ENCODE peak calls at places on chromosome 6, in eight cellular contexts. X, P, J, R, T, Q, M and I are unnamed samples.

GRCh38 chr6:154448448-154449096 is 61.9 kb downstream of the CNKSR3 start:
- DNase-seq in T (peak), M (no peak), Q (peak), J (no peak), X (no peak), P (peak), R (peak), I (no peak)

GRCh38 chr6:14819001-14819400 is 426.9 kb upstream of the JARID2 start:
- DNase-seq in Q (no peak), P (no peak), T (no peak), J (no peak), X (no peak), M (no peak), R (no peak), I (no peak)

GRCh38 chr6:159013229-159013628 is 13.2 kb upstream of the RSPH3 start:
- DNase-seq in Q (peak), X (no peak), M (no peak), T (no peak), P (no peak), R (no peak), J (no peak), I (no peak)

GRCh38 chr6:154528286-154528915 is 17.9 kb upstream of the CNKSR3 start:
- DNase-seq in J (no peak), R (no peak), M (no peak), X (no peak), P (no peak), Q (no peak), T (no peak), I (no peak)

GRCh38 chr6:136812174-136812573 is 10.2 kb upstream of the PEX7 start:
- DNase-seq in X (no peak), P (no peak), Q (no peak), M (no peak), R (no peak), J (no peak), T (no peak), I (no peak)

GRCh38 chr6:34158876-34159275 is 13.0 kb upstream of the GRM4 start:
- DNase-seq in J (no peak), X (no peak), M (no peak), T (no peak), P (no peak), Q (no peak), R (no peak), I (no peak)

GRCh38 chr6:79413562-79414002 is 123.6 kb downstream of the LCA5 start:
- DNase-seq in P (no peak), X (no peak), R (no peak), J (no peak), T (no peak), M (no peak), Q (peak), I (no peak)

GRCh38 chr6:52574709-52575489 is 2.0 kb downstream of the TRAM2 start:
- DNase-seq in P (peak), Q (no peak), T (no peak), X (no peak), M (no peak), J (peak), R (peak), I (no peak)

GRCh38 chr6:168634928-168635327 is 193.9 kb downstream of the SMOC2 start:
- DNase-seq in T (no peak), M (no peak), R (no peak), X (no peak), J (no peak), Q (no peak), P (no peak), I (no peak)

GRCh38 chr6:26243742-26244141 is 121.3 kb upstream of the BTN3A2 start:
- DNase-seq in Q (no peak), M (no peak), J (no peak), R (peak), T (no peak), P (no peak), X (no peak), I (no peak)

GRCh38 chr6:72956272-72956671 is 269.0 kb downstream of the KHDC1L start:
- DNase-seq in Q (no peak), P (no peak), T (no peak), J (no peak), X (no peak), R (no peak), M (no peak), I (no peak)

GRCh38 chr6:109701201-109701600 is 10.1 kb downstream of the FIG4 start:
- DNase-seq in T (no peak), Q (no peak), R (no peak), P (no peak), X (no peak), J (no peak), M (no peak), I (no peak)

GRCh38 chr6:138869343-138869742 is 73.5 kb downstream of the ECT2L start:
- DNase-seq in X (no peak), Q (no peak), J (no peak), P (peak), R (no peak), M (peak), T (no peak), I (no peak)

GRCh38 chr6:27275025-27275956 is 27.8 kb downstream of the PRSS16 start:
- DNase-seq in P (no peak), R (no peak), T (no peak), X (no peak), Q (no peak), J (no peak), M (no peak), I (no peak)

GRCh38 chr6:36544228-36544627 is 3.1 kb downstream of the STK38 start:
- DNase-seq in M (no peak), X (peak), R (peak), T (no peak), P (no peak), J (no peak), Q (no peak), I (no peak)

GRCh38 chr6:162251257-162251656 is 476.3 kb downstream of the PRKN start:
- DNase-seq in J (no peak), T (no peak), R (no peak), X (no peak), M (no peak), Q (no peak), P (no peak), I (no peak)

GRCh38 chr6:167781066-167781767 is 45.5 kb upstream of the AFDN start:
- DNase-seq in Q (no peak), J (no peak), X (no peak), P (no peak), R (no peak), T (no peak), M (no peak), I (no peak)

GRCh38 chr6:156068870-156069269 is 613.2 kb upstream of the NOX3 start:
- DNase-seq in R (no peak), M (no peak), Q (no peak), X (no peak), T (no peak), J (no peak), P (no peak), I (no peak)

GRCh38 chr6:13767121-13767794 is 47.1 kb downstream of the MCUR1 start:
- DNase-seq in J (no peak), T (no peak), P (peak), X (no peak), Q (no peak), M (no peak), R (peak), I (peak)
- TF ChIP-seq CTCF in J (no peak), T (no peak), P (peak), X (peak), Q (no peak), M (no peak), R (no peak), I (no peak)

DNA sequence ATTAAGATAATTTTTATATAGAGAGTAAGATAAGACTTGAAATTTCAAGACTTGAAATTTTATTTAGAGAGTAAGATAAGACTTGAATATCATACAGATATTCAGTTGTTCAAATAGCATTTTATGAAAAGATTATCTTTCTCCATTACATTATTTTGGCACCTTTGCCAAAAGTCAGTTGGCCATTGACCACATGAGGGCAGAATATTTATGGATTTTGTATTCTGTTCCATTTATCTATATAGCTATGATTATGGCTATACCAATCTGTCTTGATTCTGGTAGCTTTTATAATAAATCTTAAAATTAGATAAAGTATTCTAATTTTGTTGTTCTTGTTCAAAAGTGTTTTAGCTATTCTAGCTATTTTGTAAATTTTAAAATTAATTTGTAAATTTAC is 537.9 kb upstream of the GJE1 start:
- DNase-seq in P (no peak), T (no peak), J (no peak), M (no peak), R (no peak), X (no peak), Q (no peak), I (no peak)
- TF ChIP-seq CTCF in P (no peak), T (no peak), J (peak), M (no peak), R (no peak), X (no peak), Q (peak), I (no peak)

GRCh38 chr6:11322252-11322885 is 89.9 kb upstream of the NEDD9 start:
- DNase-seq in P (no peak), R (no peak), J (no peak), Q (no peak), X (no peak), T (no peak), M (no peak), I (no peak)

GRCh38 chr6:11317885-11318771 is 85.7 kb upstream of the NEDD9 start:
- DNase-seq in J (no peak), Q (peak), T (peak), M (no peak), R (peak), X (peak), P (peak), I (peak)

GRCh38 chr6:11315743-11316437 is 83.4 kb upstream of the NEDD9 start:
- DNase-seq in Q (peak), P (peak), R (peak), T (no peak), M (no peak), X (peak), J (no peak), I (no peak)

GRCh38 chr6:11320914-11321549 is 88.6 kb upstream of the NEDD9 start:
- DNase-seq in M (no peak), J (no peak), X (no peak), P (no peak), Q (no peak), R (no peak), T (no peak), I (no peak)

DNA sequence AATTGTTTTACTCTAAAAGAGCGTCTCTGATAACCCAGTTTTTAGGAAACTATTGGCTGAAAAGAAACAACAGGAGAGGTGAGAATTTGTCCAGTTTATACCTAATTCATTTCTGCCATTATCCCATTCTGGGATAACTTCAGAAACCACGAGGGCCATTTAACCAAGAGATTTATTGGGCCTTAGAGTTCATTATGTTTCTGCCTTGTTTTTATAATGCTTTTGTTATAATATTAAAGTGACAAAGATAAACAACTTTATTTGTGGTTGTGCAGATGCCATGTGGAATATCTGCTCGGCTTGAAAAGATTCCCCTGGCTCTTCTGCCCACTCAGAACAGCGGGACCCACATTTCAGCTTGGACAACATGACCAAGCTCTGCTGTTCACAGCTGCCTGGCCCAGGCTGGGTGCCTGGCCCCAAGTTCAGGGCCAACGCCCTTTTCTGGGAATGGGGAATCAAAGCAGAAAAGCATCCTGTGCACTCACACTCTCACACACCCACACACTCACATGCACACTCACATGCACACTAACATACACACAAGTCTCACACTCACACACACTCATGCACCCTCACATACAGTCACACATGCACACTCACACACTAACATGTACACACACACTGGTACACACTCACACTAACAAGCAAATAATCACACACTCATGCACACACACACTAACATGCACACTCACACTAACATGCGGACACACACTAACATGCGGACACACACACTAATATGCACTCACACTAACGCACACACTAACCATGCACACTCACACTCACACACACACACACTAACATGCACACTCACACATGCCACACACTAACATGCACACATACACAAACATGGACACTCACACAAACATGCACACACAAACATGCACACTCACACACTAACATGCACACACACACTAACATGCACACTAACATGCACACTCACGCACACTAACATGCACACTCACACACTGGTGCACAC is 86.7 kb upstream of the NEDD9 start:
- DNase-seq in P (no peak), R (no peak), M (no peak), X (no peak), Q (no peak), J (no peak), T (no peak), I (no peak)
- TF ChIP-seq CTCF in P (no peak), R (no peak), M (no peak), X (no peak), Q (no peak), J (no peak), T (no peak), I (no peak)

DNA sequence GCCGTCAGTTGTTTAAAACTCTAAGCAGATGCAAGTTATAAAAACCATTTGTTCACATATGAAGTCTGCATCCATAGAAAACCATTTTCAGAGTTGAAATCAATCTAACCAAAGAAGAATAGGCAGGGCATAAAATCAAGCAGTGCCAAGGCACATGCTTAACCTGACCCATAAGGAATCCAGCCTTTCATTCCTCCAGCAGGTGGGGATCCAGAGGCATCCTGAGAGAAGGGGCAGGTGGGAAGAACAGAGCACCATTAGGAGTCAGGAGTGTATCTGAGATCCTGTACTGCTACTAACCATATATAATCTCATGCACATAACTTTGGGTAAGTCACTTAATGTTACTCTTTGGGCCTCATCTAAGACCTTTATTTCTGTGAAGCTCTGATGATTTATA is 29.4 kb upstream of the FOXO3 start:
- DNase-seq in M (no peak), T (no peak), R (no peak), P (no peak), X (no peak), Q (no peak), J (no peak), I (no peak)
- TF ChIP-seq CTCF in M (no peak), T (no peak), R (no peak), P (no peak), X (no peak), Q (no peak), J (no peak), I (no peak)

DNA sequence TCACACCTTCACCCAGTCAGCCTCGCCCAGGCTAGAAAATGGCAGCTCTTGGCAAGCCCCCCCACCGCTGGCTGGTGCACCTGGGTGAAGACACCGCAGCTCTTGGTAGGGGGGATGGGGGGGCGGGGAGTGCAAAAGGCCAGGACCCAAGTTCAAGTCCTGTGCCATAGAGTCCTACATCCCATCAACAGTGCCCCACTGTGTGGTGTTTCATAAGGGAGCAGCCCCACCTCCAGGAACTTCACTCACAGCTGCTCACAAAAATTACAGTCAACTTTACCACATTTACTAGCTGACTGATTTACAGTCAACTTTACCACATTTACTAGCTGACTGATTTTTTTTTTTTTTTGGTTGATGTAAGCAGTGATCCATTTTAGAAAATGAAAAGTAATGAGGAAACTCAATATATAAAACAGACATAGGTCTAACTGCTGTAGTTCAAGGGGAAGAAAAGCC is 209.0 kb upstream of the SNX9 start:
- DNase-seq in X (no peak), R (peak), J (no peak), P (no peak), M (no peak), T (no peak), Q (no peak), I (no peak)
- TF ChIP-seq CTCF in X (no peak), R (no peak), J (no peak), P (no peak), M (no peak), T (no peak), Q (no peak), I (no peak)

DNA sequence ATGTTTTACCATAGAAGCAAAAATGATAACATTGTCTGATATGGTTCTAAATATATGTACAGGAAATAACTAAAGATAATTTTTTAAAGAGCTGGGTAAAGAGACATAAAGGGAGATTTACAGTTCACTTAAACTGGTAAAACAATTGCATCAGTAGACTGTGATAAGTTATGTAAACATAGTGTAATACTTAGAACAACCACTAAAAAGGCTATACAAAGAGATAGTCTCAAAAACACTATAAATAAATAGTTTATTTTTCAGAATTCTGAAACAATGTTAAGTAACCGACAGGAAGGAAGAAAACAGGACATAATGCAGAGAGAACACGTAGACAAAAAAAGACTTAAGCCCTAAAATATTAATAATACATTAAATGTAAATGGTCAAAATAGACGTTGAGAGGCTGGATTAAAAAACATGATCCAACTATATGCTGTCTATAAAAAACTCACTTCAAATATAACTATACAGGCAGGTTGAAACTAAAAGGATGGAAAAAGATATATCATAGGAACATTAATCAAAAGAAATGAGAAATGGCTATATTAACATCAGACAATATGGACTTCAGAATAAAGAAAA is 32.7 kb upstream of the ATXN1 start:
- DNase-seq in X (no peak), P (no peak), M (no peak), Q (no peak), R (no peak), J (no peak), T (no peak), I (no peak)
- TF ChIP-seq CTCF in X (no peak), P (no peak), M (peak), Q (no peak), R (no peak), J (no peak), T (no peak), I (no peak)

DNA sequence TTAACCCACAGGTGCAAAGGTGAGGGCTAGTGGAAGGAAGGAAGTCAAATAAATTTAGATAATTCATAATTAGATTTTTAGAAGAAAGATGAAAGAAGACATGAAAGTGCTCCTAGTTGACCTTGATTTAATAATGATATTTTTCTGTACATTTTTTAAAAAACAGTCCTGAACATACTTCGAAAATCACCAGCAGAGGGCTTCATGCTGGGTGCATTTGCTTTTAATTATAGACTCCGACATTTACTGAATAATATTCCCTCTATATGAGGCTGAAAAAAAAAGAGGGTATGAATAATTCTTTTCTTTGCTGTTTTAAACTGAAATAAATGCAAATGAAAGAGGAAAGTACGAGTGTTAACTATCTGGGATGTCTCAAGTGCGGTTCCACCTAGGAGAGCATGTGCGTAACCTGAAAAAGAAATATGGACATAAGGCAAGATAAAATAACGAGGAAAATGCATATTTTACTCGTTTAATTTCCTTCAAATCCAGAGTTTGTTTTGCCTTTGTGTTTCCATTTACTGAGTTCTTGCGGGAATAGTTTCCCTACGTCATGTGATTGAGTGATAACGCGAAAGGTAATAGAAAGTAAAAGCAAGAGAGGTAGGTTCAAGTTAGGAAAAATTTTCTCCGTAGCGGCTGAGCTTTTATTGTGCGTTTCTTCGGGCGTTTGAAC is 3.1 kb upstream of the TFAP2B start:
- DNase-seq in R (no peak), X (no peak), Q (no peak), M (no peak), J (peak), P (no peak), T (no peak), I (no peak)
- TF ChIP-seq CTCF in R (no peak), X (peak), Q (peak), M (no peak), J (peak), P (no peak), T (no peak), I (no peak)